ENCODE peak calls at places on chromosomes 1 and 21, in eight cellular contexts. P is foreskin keratinocyte; J is NCI-H1092; I is prostate gland; Y is fibroblast of the conjunctiva; M is activated CD8-positive, alpha-beta memory T cell treated with anti-CD3 and anti-CD28 coated beads for 48 hours; S is effector CD4-positive, alpha-beta T cell; A is heart right ventricle. K is an unnamed sample.

GRCh38 chr1:169312084-169312954 is 55.3 kb downstream of the NME7 start:
- DNase-seq in J (no peak), S (no peak), Y (peak), P (peak), I (no peak), M (peak), A (no peak), K (no peak)

GRCh38 chr1:232127190-232127589 is 500.6 kb downstream of the DISC1 start:
- DNase-seq in Y (no peak), P (peak), J (no peak), I (no peak), A (no peak), S (no peak), M (no peak), K (no peak)

GRCh38 chr21:36232641-36233040 is 76.0 kb downstream of the DOP1B start:
- DNase-seq in Y (no peak), M (no peak), A (no peak), S (no peak), I (peak), P (no peak), J (no peak), K (no peak)

GRCh38 chr1:58879464-58879863 is 95.6 kb upstream of the JUN start:
- DNase-seq in S (no peak), M (no peak), P (no peak), Y (no peak), A (no peak), J (no peak), I (no peak), K (no peak)

GRCh38 chr1:220184503-220184902 is 87.8 kb downstream of the RAB3GAP2 start:
- DNase-seq in S (no peak), Y (no peak), I (no peak), A (no peak), M (no peak), P (no peak), J (no peak), K (no peak)

GRCh38 chr1:23636009-23636408 is 55.6 kb upstream of the RPL11 start:
- DNase-seq in A (no peak), J (no peak), I (no peak), S (no peak), M (no peak), Y (no peak), P (no peak), K (no peak)

GRCh38 chr1:52032785-52033131 is 852 bp downstream of the KTI12 start:
- DNase-seq in M (no peak), A (peak), S (peak), I (peak), J (no peak), Y (no peak), P (peak), K (no peak)

GRCh38 chr1:145918144-145918991 is at the start of gene PEX11B:
- DNase-seq in M (peak), A (peak), I (peak), P (peak), S (peak), Y (peak), J (peak), K (peak)

GRCh38 chr1:169590932-169591331 is 4.7 kb upstream of the F5 start:
- DNase-seq in S (no peak), P (no peak), J (no peak), Y (no peak), I (no peak), M (no peak), A (no peak), K (no peak)